ENCODE peak calls at places on chromosomes 13 and 19, in six cellular contexts. One of them, this sample, is unnamed.

GRCh38 chr13:21106089-21106488 is 44.7 kb upstream of the LATS2 start:
- DNase-seq in activated T-cell treated with anti-CD3 and anti-CD28 coated beads, Interleukin-2, amount 50 U/mL, for 72 hours: no peak
- DNase-seq in COR-L47: no peak
- DNase-seq in upper lobe of left lung: no peak
- DNase-seq in head of caudate nucleus: no peak
- DNase-seq in activated naive CD8-positive, alpha-beta T cell treated with anti-CD3 and anti-CD28 coated beads, Interleukin-2, amount 50 U/mL, for 24 hours: no peak
- DNase-seq in this sample: no peak

GRCh38 chr13:95710313-95710712 is 33.4 kb downstream of the DNAJC3 start:
- DNase-seq in activated T-cell treated with anti-CD3 and anti-CD28 coated beads, Interleukin-2, amount 50 U/mL, for 72 hours: no peak
- DNase-seq in COR-L47: no peak
- DNase-seq in upper lobe of left lung: no peak
- DNase-seq in head of caudate nucleus: no peak
- DNase-seq in activated naive CD8-positive, alpha-beta T cell treated with anti-CD3 and anti-CD28 coated beads, Interleukin-2, amount 50 U/mL, for 24 hours: no peak
- DNase-seq in this sample: no peak

GRCh38 chr19:51721905-51722304 is 1.9 kb downstream of the HAS1 start:
- DNase-seq in activated T-cell treated with anti-CD3 and anti-CD28 coated beads, Interleukin-2, amount 50 U/mL, for 72 hours: no peak
- DNase-seq in COR-L47: no peak
- DNase-seq in upper lobe of left lung: no peak
- DNase-seq in head of caudate nucleus: no peak
- DNase-seq in activated naive CD8-positive, alpha-beta T cell treated with anti-CD3 and anti-CD28 coated beads, Interleukin-2, amount 50 U/mL, for 24 hours: no peak
- DNase-seq in this sample: no peak

GRCh38 chr19:33689138-33689746 is 67.5 kb downstream of the CHST8 start:
- DNase-seq in activated T-cell treated with anti-CD3 and anti-CD28 coated beads, Interleukin-2, amount 50 U/mL, for 72 hours: no peak
- DNase-seq in COR-L47: no peak
- DNase-seq in upper lobe of left lung: no peak
- DNase-seq in head of caudate nucleus: no peak
- DNase-seq in activated naive CD8-positive, alpha-beta T cell treated with anti-CD3 and anti-CD28 coated beads, Interleukin-2, amount 50 U/mL, for 24 hours: no peak
- DNase-seq in this sample: no peak

GRCh38 chr13:90889906-90890305 is 457.6 kb upstream of the MIR17HG start:
- DNase-seq in activated T-cell treated with anti-CD3 and anti-CD28 coated beads, Interleukin-2, amount 50 U/mL, for 72 hours: no peak
- DNase-seq in COR-L47: no peak
- DNase-seq in upper lobe of left lung: no peak
- DNase-seq in head of caudate nucleus: no peak
- DNase-seq in activated naive CD8-positive, alpha-beta T cell treated with anti-CD3 and anti-CD28 coated beads, Interleukin-2, amount 50 U/mL, for 24 hours: no peak
- DNase-seq in this sample: no peak

GRCh38 chr13:101881593-101881992 is 429.1 kb downstream of the ITGBL1 start:
- DNase-seq in activated T-cell treated with anti-CD3 and anti-CD28 coated beads, Interleukin-2, amount 50 U/mL, for 72 hours: no peak
- DNase-seq in COR-L47: no peak
- DNase-seq in upper lobe of left lung: no peak
- DNase-seq in head of caudate nucleus: peak; percentile 28
- DNase-seq in activated naive CD8-positive, alpha-beta T cell treated with anti-CD3 and anti-CD28 coated beads, Interleukin-2, amount 50 U/mL, for 24 hours: no peak
- DNase-seq in this sample: no peak

GRCh38 chr13:26220575-26220974 is 1.5 kb downstream of the RNF6 start:
- DNase-seq in activated T-cell treated with anti-CD3 and anti-CD28 coated beads, Interleukin-2, amount 50 U/mL, for 72 hours: peak; percentile 7
- DNase-seq in COR-L47: no peak
- DNase-seq in upper lobe of left lung: no peak
- DNase-seq in head of caudate nucleus: no peak
- DNase-seq in activated naive CD8-positive, alpha-beta T cell treated with anti-CD3 and anti-CD28 coated beads, Interleukin-2, amount 50 U/mL, for 24 hours: no peak
- DNase-seq in this sample: no peak

GRCh38 chr13:112468069-112468468 is 91.9 kb downstream of the SPACA7 start:
- DNase-seq in activated T-cell treated with anti-CD3 and anti-CD28 coated beads, Interleukin-2, amount 50 U/mL, for 72 hours: no peak
- DNase-seq in COR-L47: no peak
- DNase-seq in upper lobe of left lung: no peak
- DNase-seq in head of caudate nucleus: no peak
- DNase-seq in activated naive CD8-positive, alpha-beta T cell treated with anti-CD3 and anti-CD28 coated beads, Interleukin-2, amount 50 U/mL, for 24 hours: no peak
- DNase-seq in this sample: no peak

GRCh38 chr13:100535401-100536135 is 53.0 kb downstream of the GGACT start:
- DNase-seq in activated T-cell treated with anti-CD3 and anti-CD28 coated beads, Interleukin-2, amount 50 U/mL, for 72 hours: no peak
- DNase-seq in COR-L47: no peak
- DNase-seq in upper lobe of left lung: no peak
- DNase-seq in head of caudate nucleus: no peak
- DNase-seq in activated naive CD8-positive, alpha-beta T cell treated with anti-CD3 and anti-CD28 coated beads, Interleukin-2, amount 50 U/mL, for 24 hours: no peak
- DNase-seq in this sample: no peak

GRCh38 chr13:39586142-39586541 is 16.9 kb downstream of the LHFPL6 start:
- DNase-seq in activated T-cell treated with anti-CD3 and anti-CD28 coated beads, Interleukin-2, amount 50 U/mL, for 72 hours: no peak
- DNase-seq in COR-L47: no peak
- DNase-seq in upper lobe of left lung: no peak
- DNase-seq in head of caudate nucleus: no peak
- DNase-seq in activated naive CD8-positive, alpha-beta T cell treated with anti-CD3 and anti-CD28 coated beads, Interleukin-2, amount 50 U/mL, for 24 hours: no peak
- DNase-seq in this sample: no peak

GRCh38 chr19:29533578-29534544 is 8.1 kb downstream of the VSTM2B start:
- DNase-seq in activated T-cell treated with anti-CD3 and anti-CD28 coated beads, Interleukin-2, amount 50 U/mL, for 72 hours: no peak
- DNase-seq in COR-L47: no peak
- DNase-seq in upper lobe of left lung: peak; percentile 11
- DNase-seq in head of caudate nucleus: peak; percentile 13
- DNase-seq in activated naive CD8-positive, alpha-beta T cell treated with anti-CD3 and anti-CD28 coated beads, Interleukin-2, amount 50 U/mL, for 24 hours: no peak
- DNase-seq in this sample: no peak

GRCh38 chr13:48496271-48496670 is 36.6 kb downstream of the RCBTB2 start:
- DNase-seq in activated T-cell treated with anti-CD3 and anti-CD28 coated beads, Interleukin-2, amount 50 U/mL, for 72 hours: no peak
- DNase-seq in COR-L47: no peak
- DNase-seq in upper lobe of left lung: no peak
- DNase-seq in head of caudate nucleus: no peak
- DNase-seq in activated naive CD8-positive, alpha-beta T cell treated with anti-CD3 and anti-CD28 coated beads, Interleukin-2, amount 50 U/mL, for 24 hours: no peak
- DNase-seq in this sample: no peak

GRCh38 chr19:17821190-17821589 is at the start of gene INSL3:
- DNase-seq in activated T-cell treated with anti-CD3 and anti-CD28 coated beads, Interleukin-2, amount 50 U/mL, for 72 hours: no peak
- DNase-seq in COR-L47: no peak
- DNase-seq in upper lobe of left lung: no peak
- DNase-seq in head of caudate nucleus: no peak
- DNase-seq in activated naive CD8-positive, alpha-beta T cell treated with anti-CD3 and anti-CD28 coated beads, Interleukin-2, amount 50 U/mL, for 24 hours: no peak
- DNase-seq in this sample: no peak

GRCh38 chr13:33799950-33800592 is 17.9 kb upstream of the RFC3 start:
- DNase-seq in activated T-cell treated with anti-CD3 and anti-CD28 coated beads, Interleukin-2, amount 50 U/mL, for 72 hours: no peak
- DNase-seq in COR-L47: peak; percentile 14
- DNase-seq in upper lobe of left lung: no peak
- DNase-seq in head of caudate nucleus: no peak
- DNase-seq in activated naive CD8-positive, alpha-beta T cell treated with anti-CD3 and anti-CD28 coated beads, Interleukin-2, amount 50 U/mL, for 24 hours: no peak
- DNase-seq in this sample: no peak

GRCh38 chr13:113670541-113670940 is 3.5 kb downstream of the GRK1 start:
- DNase-seq in activated T-cell treated with anti-CD3 and anti-CD28 coated beads, Interleukin-2, amount 50 U/mL, for 72 hours: no peak
- DNase-seq in COR-L47: no peak
- DNase-seq in upper lobe of left lung: no peak
- DNase-seq in head of caudate nucleus: no peak
- DNase-seq in activated naive CD8-positive, alpha-beta T cell treated with anti-CD3 and anti-CD28 coated beads, Interleukin-2, amount 50 U/mL, for 24 hours: no peak
- DNase-seq in this sample: no peak

GRCh38 chr19:16441661-16442071 is 30.1 kb downstream of the EPS15L1 start:
- DNase-seq in activated T-cell treated with anti-CD3 and anti-CD28 coated beads, Interleukin-2, amount 50 U/mL, for 72 hours: peak; percentile 49
- DNase-seq in COR-L47: no peak
- DNase-seq in upper lobe of left lung: no peak
- DNase-seq in head of caudate nucleus: no peak
- DNase-seq in activated naive CD8-positive, alpha-beta T cell treated with anti-CD3 and anti-CD28 coated beads, Interleukin-2, amount 50 U/mL, for 24 hours: peak; percentile 52
- DNase-seq in this sample: no peak

GRCh38 chr19:23983406-23983805 is 68.7 kb downstream of the ZNF726 start:
- DNase-seq in activated T-cell treated with anti-CD3 and anti-CD28 coated beads, Interleukin-2, amount 50 U/mL, for 72 hours: no peak
- DNase-seq in COR-L47: no peak
- DNase-seq in upper lobe of left lung: no peak
- DNase-seq in head of caudate nucleus: no peak
- DNase-seq in activated naive CD8-positive, alpha-beta T cell treated with anti-CD3 and anti-CD28 coated beads, Interleukin-2, amount 50 U/mL, for 24 hours: no peak
- DNase-seq in this sample: no peak

GRCh38 chr19:41774515-41774980 is 19.2 kb downstream of the CEACAM6 start:
- DNase-seq in activated T-cell treated with anti-CD3 and anti-CD28 coated beads, Interleukin-2, amount 50 U/mL, for 72 hours: peak; percentile 44
- DNase-seq in COR-L47: peak; percentile 20
- DNase-seq in upper lobe of left lung: peak; percentile 82
- DNase-seq in head of caudate nucleus: no peak
- DNase-seq in activated naive CD8-positive, alpha-beta T cell treated with anti-CD3 and anti-CD28 coated beads, Interleukin-2, amount 50 U/mL, for 24 hours: peak; percentile 36
- DNase-seq in this sample: peak; percentile 98

GRCh38 chr13:106586764-106587163 is 18.8 kb upstream of the ARGLU1 start:
- DNase-seq in activated T-cell treated with anti-CD3 and anti-CD28 coated beads, Interleukin-2, amount 50 U/mL, for 72 hours: no peak
- DNase-seq in COR-L47: no peak
- DNase-seq in upper lobe of left lung: no peak
- DNase-seq in head of caudate nucleus: no peak
- DNase-seq in activated naive CD8-positive, alpha-beta T cell treated with anti-CD3 and anti-CD28 coated beads, Interleukin-2, amount 50 U/mL, for 24 hours: no peak
- DNase-seq in this sample: no peak

GRCh38 chr19:13094771-13095392 is 7.8 kb downstream of the LYL1 start:
- DNase-seq in activated T-cell treated with anti-CD3 and anti-CD28 coated beads, Interleukin-2, amount 50 U/mL, for 72 hours: no peak
- DNase-seq in COR-L47: no peak
- DNase-seq in upper lobe of left lung: no peak
- DNase-seq in head of caudate nucleus: no peak
- DNase-seq in activated naive CD8-positive, alpha-beta T cell treated with anti-CD3 and anti-CD28 coated beads, Interleukin-2, amount 50 U/mL, for 24 hours: peak; percentile 36
- DNase-seq in this sample: no peak

GRCh38 chr13:26538363-26539317 is 18.8 kb upstream of the WASF3 start:
- DNase-seq in activated T-cell treated with anti-CD3 and anti-CD28 coated beads, Interleukin-2, amount 50 U/mL, for 72 hours: no peak
- DNase-seq in COR-L47: peak; percentile 5
- DNase-seq in upper lobe of left lung: no peak
- DNase-seq in head of caudate nucleus: no peak
- DNase-seq in activated naive CD8-positive, alpha-beta T cell treated with anti-CD3 and anti-CD28 coated beads, Interleukin-2, amount 50 U/mL, for 24 hours: no peak
- DNase-seq in this sample: peak; percentile 57

GRCh38 chr19:30854661-30855060 is 482.5 kb downstream of the ZNF536 start:
- DNase-seq in activated T-cell treated with anti-CD3 and anti-CD28 coated beads, Interleukin-2, amount 50 U/mL, for 72 hours: no peak
- DNase-seq in COR-L47: no peak
- DNase-seq in upper lobe of left lung: no peak
- DNase-seq in head of caudate nucleus: no peak
- DNase-seq in activated naive CD8-positive, alpha-beta T cell treated with anti-CD3 and anti-CD28 coated beads, Interleukin-2, amount 50 U/mL, for 24 hours: no peak
- DNase-seq in this sample: no peak

GRCh38 chr19:40740747-40741146 is 9.5 kb downstream of the ACTMAP start:
- DNase-seq in activated T-cell treated with anti-CD3 and anti-CD28 coated beads, Interleukin-2, amount 50 U/mL, for 72 hours: no peak
- DNase-seq in COR-L47: no peak
- DNase-seq in upper lobe of left lung: no peak
- DNase-seq in head of caudate nucleus: peak; percentile 43
- DNase-seq in activated naive CD8-positive, alpha-beta T cell treated with anti-CD3 and anti-CD28 coated beads, Interleukin-2, amount 50 U/mL, for 24 hours: no peak
- DNase-seq in this sample: no peak

GRCh38 chr13:76887070-76887563 is 912 bp upstream of the KCTD12 start:
- DNase-seq in activated T-cell treated with anti-CD3 and anti-CD28 coated beads, Interleukin-2, amount 50 U/mL, for 72 hours: no peak
- DNase-seq in COR-L47: no peak
- DNase-seq in upper lobe of left lung: no peak
- DNase-seq in head of caudate nucleus: no peak
- DNase-seq in activated naive CD8-positive, alpha-beta T cell treated with anti-CD3 and anti-CD28 coated beads, Interleukin-2, amount 50 U/mL, for 24 hours: no peak
- DNase-seq in this sample: no peak

GRCh38 chr13:110070511-110071120 is 236.3 kb downstream of the COL4A1 start:
- DNase-seq in activated T-cell treated with anti-CD3 and anti-CD28 coated beads, Interleukin-2, amount 50 U/mL, for 72 hours: no peak
- DNase-seq in COR-L47: no peak
- DNase-seq in upper lobe of left lung: no peak
- DNase-seq in head of caudate nucleus: no peak
- DNase-seq in activated naive CD8-positive, alpha-beta T cell treated with anti-CD3 and anti-CD28 coated beads, Interleukin-2, amount 50 U/mL, for 24 hours: no peak
- DNase-seq in this sample: no peak

GRCh38 chr13:104920091-104920490 is 1615.4 kb downstream of the EFNB2 start:
- DNase-seq in activated T-cell treated with anti-CD3 and anti-CD28 coated beads, Interleukin-2, amount 50 U/mL, for 72 hours: no peak
- DNase-seq in COR-L47: no peak
- DNase-seq in upper lobe of left lung: no peak
- DNase-seq in head of caudate nucleus: no peak
- DNase-seq in activated naive CD8-positive, alpha-beta T cell treated with anti-CD3 and anti-CD28 coated beads, Interleukin-2, amount 50 U/mL, for 24 hours: no peak
- DNase-seq in this sample: no peak

GRCh38 chr19:11281336-11282049 is 14.5 kb upstream of the TSPAN16 start:
- DNase-seq in activated T-cell treated with anti-CD3 and anti-CD28 coated beads, Interleukin-2, amount 50 U/mL, for 72 hours: no peak
- DNase-seq in COR-L47: no peak
- DNase-seq in upper lobe of left lung: no peak
- DNase-seq in head of caudate nucleus: no peak
- DNase-seq in activated naive CD8-positive, alpha-beta T cell treated with anti-CD3 and anti-CD28 coated beads, Interleukin-2, amount 50 U/mL, for 24 hours: no peak
- DNase-seq in this sample: no peak

GRCh38 chr13:111327701-111328100 is 7.3 kb downstream of the TEX29 start:
- DNase-seq in activated T-cell treated with anti-CD3 and anti-CD28 coated beads, Interleukin-2, amount 50 U/mL, for 72 hours: no peak
- DNase-seq in COR-L47: no peak
- DNase-seq in upper lobe of left lung: no peak
- DNase-seq in head of caudate nucleus: no peak
- DNase-seq in activated naive CD8-positive, alpha-beta T cell treated with anti-CD3 and anti-CD28 coated beads, Interleukin-2, amount 50 U/mL, for 24 hours: no peak
- DNase-seq in this sample: no peak

GRCh38 chr13:29937836-29938235 is 87.4 kb upstream of the UBL3 start:
- DNase-seq in activated T-cell treated with anti-CD3 and anti-CD28 coated beads, Interleukin-2, amount 50 U/mL, for 72 hours: peak; percentile 50
- DNase-seq in COR-L47: no peak
- DNase-seq in upper lobe of left lung: no peak
- DNase-seq in head of caudate nucleus: no peak
- DNase-seq in activated naive CD8-positive, alpha-beta T cell treated with anti-CD3 and anti-CD28 coated beads, Interleukin-2, amount 50 U/mL, for 24 hours: no peak
- DNase-seq in this sample: no peak

This sample was measured in NCI-H748 treated with DMSO at 0.1 percent for 48 hours.